ENCODE peak calls at places on chromosomes 5 and 9, in four cellular contexts. M is dorsolateral prefrontal cortex, N is fibroblast of pulmonary artery, X is ascending aorta. Q is an unnamed sample.

GRCh38 chr5:135828793-135829150 is 5.7 kb upstream of the SLC25A48 start:
- DNase-seq in N (no peak), X (no peak), M (no peak), Q (no peak)

GRCh38 chr9:133727277-133727875 is 10.8 kb downstream of the SARDH start:
- DNase-seq in X (no peak), N (no peak), M (no peak), Q (no peak)

GRCh38 chr5:87551807-87552377 is 139.2 kb upstream of the CCNH start:
- DNase-seq in X (no peak), M (no peak), N (no peak), Q (no peak)

GRCh38 chr9:13485068-13485596 is 205.6 kb upstream of the MPDZ start:
- DNase-seq in N (peak), M (no peak), X (no peak), Q (peak)

GRCh38 chr9:71076096-71076495 is 45.3 kb downstream of the TRPM3 start:
- DNase-seq in N (no peak), M (no peak), X (no peak), Q (no peak)

GRCh38 chr5:160438316-160439204 is 16.9 kb downstream of the PTTG1 start:
- DNase-seq in M (peak), X (no peak), N (peak), Q (peak)

GRCh38 chr9:130946778-130947617 is 8.0 kb upstream of the FIBCD1 start:
- DNase-seq in N (peak), X (no peak), M (no peak), Q (peak)

GRCh38 chr5:125848746-125849145 is 574.5 kb upstream of the GRAMD2B start:
- DNase-seq in X (no peak), N (no peak), M (no peak), Q (peak)

GRCh38 chr9:7507539-7508251 is 291.9 kb downstream of the DMAC1 start:
- DNase-seq in M (no peak), X (no peak), N (no peak), Q (no peak)

GRCh38 chr9:130451509-130452388 is 7.0 kb downstream of the ASS1 start:
- DNase-seq in N (peak), M (peak), X (no peak), Q (peak)

GRCh38 chr5:116320486-116320885 is 235.7 kb downstream of the COMMD10 start:
- DNase-seq in X (no peak), M (no peak), N (peak), Q (peak)

GRCh38 chr5:17248999-17249634 is 31.7 kb downstream of the BASP1 start:
- DNase-seq in M (no peak), X (no peak), N (peak), Q (peak)

GRCh38 chr5:44875661-44876250 is 67.0 kb downstream of the MRPS30 start:
- DNase-seq in M (no peak), N (no peak), X (no peak), Q (no peak)

GRCh38 chr9:136008693-136008997 is 47.5 kb upstream of the UBAC1 start:
- DNase-seq in N (no peak), M (no peak), X (no peak), Q (no peak)

GRCh38 chr9:134320916-134321570 is 5.2 kb upstream of the RXRA start:
- DNase-seq in N (no peak), M (no peak), X (peak), Q (no peak)

GRCh38 chr9:38689678-38690077 is 30.3 kb downstream of the FAM240B start:
- DNase-seq in N (peak), X (no peak), M (no peak), Q (peak)

GRCh38 chr9:127523312-127523851 is 72.1 kb downstream of the LRSAM1 start:
- DNase-seq in N (peak), X (no peak), M (no peak), Q (peak)

GRCh38 chr9:105421154-105421553 is 26.7 kb upstream of the FSD1L start:
- DNase-seq in M (no peak), X (no peak), N (no peak), Q (no peak)

GRCh38 chr5:56631719-56632118 is 183.6 kb upstream of the MAP3K1 start:
- DNase-seq in N (no peak), X (no peak), M (no peak), Q (no peak)

GRCh38 chr5:16666861-16667481 is 50.2 kb upstream of the RETREG1 start:
- DNase-seq in X (no peak), M (no peak), N (peak), Q (peak)

GRCh38 chr9:123997665-123998277 is 13.8 kb upstream of the LHX2 start:
- DNase-seq in M (no peak), X (no peak), N (peak), Q (no peak)

GRCh38 chr5:52786937-52787599 is 648 bp upstream of the ITGA1 start:
- DNase-seq in M (no peak), N (no peak), X (no peak), Q (peak)

GRCh38 chr5:17252543-17252942 is 35.1 kb downstream of the BASP1 start:
- DNase-seq in N (no peak), M (no peak), X (no peak), Q (peak)

GRCh38 chr5:43412151-43412550 is at the start of gene CCL28:
- DNase-seq in X (no peak), N (no peak), M (no peak), Q (no peak)

GRCh38 chr9:21549251-21549765 is 67.2 kb upstream of the IFNE start:
- DNase-seq in X (no peak), N (peak), M (no peak), Q (peak)

GRCh38 chr9:84570482-84571154 is 98.9 kb upstream of the NTRK2 start:
- DNase-seq in N (no peak), M (no peak), X (no peak), Q (no peak)

GRCh38 chr5:14465086-14465485 is 116.5 kb upstream of the OTULINL start:
- DNase-seq in X (no peak), M (no peak), N (peak), Q (no peak)

GRCh38 chr9:99822596-99823391 is 1.1 kb downstream of the NR4A3 start:
- DNase-seq in M (peak), X (no peak), N (peak), Q (peak)

GRCh38 chr9:99465231-99465891 is 243.3 kb downstream of the SEC61B start:
- DNase-seq in X (no peak), N (no peak), M (no peak), Q (no peak)

DNA sequence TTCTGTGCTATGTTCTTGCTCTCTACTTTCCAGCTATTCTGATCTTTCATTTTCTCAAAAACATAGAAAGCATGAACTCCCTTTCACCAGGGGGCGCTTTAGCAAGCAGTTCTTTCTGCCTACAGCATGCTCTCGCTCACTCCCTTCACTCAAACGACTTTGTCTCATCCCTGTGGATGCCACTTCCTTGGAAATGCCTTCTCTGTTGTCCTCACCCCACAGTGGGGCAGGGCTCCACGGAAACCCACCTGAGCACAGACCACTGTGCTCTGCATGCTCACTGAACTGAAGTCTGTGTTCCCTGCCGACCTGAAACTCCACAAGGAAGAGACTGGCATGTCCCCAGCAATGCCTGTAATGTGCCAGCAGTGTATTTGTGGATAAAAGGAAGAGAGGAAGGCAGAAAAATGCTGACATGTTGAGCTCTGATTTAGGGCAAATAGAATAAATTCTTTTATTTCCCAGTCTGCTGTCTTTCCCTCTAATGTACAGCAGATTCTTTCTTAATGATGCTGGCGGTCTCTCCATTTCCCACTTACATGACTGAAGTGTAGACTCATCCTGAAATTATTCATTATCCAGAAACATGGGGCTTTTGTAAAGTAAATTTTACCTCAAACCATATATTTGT is 4.9 kb upstream of the ROR2 start:
- DNase-seq in M (no peak), N (peak), X (no peak), Q (peak)
- H3K4me3 ChIP-seq in M (no peak), N (peak), X (no peak), Q (peak)

DNA sequence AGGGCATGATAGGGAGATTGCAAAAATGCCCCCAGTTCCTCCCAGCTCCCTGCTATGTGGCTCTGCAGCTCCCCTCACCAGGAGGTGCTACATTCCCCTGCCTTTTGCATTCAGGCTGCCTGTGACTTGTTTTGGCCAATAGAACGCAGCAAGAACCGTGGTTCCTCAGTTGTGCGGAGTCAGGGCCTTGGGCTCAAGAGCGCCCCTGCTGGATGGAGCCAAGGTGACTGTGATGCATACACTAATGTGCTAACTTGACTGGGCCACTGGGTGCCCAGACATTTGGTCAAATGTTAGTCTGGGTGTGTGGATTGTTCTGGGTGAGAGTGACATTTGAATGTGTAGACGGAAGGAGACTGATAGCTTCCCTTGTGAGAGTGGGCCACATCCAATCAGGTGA is 123.3 kb upstream of the MVB12B start:
- DNase-seq in M (no peak), N (no peak), X (no peak), Q (no peak)
- TF ChIP-seq CTCF in M (no peak), N (peak), X (no peak), Q (no peak)

DNA sequence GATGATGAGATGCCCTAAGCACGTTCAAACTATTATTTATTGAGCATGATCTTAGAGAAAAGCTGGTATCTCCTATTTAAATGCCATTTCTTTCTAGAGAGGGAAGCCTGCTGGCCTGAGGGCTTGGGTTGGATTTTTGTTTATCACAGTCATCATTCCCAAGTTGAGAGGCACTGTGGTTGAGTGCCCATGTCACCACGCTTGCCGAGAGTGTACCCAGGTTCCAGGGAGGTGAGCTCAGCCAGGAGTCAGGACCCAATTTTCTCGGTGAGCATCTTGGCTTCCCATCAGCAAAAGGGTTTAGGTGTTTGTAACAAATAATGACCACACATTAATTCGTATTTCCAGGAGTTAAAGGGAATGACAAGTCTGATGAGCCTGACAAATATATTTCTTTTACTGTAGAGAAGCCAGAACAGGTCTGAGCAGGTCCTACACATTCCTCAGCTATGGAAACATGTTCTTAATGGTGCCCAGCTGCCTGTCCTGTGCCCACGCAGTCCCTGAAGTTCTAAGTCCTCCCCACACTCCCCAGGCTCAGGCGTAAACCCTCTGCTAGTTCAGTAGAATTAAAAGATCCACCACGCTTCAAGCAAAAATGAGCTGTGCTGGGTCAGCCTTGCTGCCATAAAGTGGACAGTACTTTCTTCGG is 258.9 kb upstream of the IRX2 start:
- DNase-seq in X (no peak), N (no peak), M (no peak), Q (no peak)
- H3K4me3 ChIP-seq in X (no peak), N (no peak), M (no peak), Q (no peak)

GRCh38 chr5:75668348-75668895 is 48.8 kb downstream of the POC5 start:
- DNase-seq in X (no peak), N (no peak), M (no peak), Q (no peak)

GRCh38 chr5:75666801-75667200 is 50.4 kb downstream of the POC5 start:
- DNase-seq in M (no peak), X (no peak), N (no peak), Q (no peak)

GRCh38 chr5:75668988-75669760 is 48.1 kb downstream of the POC5 start:
- DNase-seq in X (no peak), M (no peak), N (peak), Q (peak)

GRCh38 chr5:75664933-75665332 is 52.3 kb downstream of the POC5 start:
- DNase-seq in N (no peak), M (no peak), X (no peak), Q (no peak)

GRCh38 chr5:75667586-75667985 is 49.7 kb downstream of the POC5 start:
- DNase-seq in X (no peak), N (no peak), M (no peak), Q (no peak)
- TF ChIP-seq CTCF in X (no peak), N (no peak), M (peak), Q (no peak)

DNA sequence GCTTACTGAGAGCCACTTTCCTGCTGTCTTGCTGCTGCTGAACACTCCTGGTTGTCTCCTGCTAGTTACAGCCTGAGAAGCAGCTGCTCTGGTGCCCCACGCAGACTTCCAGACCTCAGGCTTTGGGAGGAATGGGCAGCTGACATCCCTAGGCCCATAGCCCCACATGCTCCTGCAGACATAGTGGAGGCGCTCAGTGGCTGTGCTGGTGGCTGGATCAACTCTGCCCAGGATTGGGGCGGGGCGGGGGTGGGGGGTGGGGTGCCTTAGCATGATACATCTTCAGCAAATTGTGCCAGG is 93.9 kb downstream of the DAB2IP start:
- DNase-seq in N (no peak), M (no peak), X (no peak), Q (no peak)
- H3K4me3 ChIP-seq in N (no peak), M (no peak), X (no peak), Q (no peak)

DNA sequence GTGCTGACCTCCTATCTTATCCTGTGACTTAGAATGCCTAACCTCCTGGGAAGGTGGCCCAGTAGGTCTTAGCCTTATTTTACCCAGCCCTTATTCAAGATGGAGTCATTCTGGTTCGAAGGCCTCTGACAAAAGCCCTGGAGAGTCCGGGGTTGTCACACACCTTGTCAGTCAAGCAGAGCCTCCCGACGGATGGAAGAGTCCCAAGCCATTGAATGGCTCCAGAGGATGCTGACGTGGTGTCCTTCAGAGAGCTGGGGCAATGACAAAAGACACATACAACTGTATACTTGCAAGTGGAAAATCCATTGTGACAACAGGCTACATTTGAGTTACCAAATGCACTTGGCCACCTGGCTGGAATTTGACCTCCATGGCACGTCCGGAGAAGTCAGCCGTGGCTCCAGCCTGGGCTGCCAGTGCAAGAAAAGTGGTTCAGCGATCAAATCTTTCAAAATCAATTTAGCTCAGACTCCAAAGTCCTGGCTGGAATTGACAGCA is 67.3 kb upstream of the CLINT1 start:
- DNase-seq in M (no peak), N (no peak), X (no peak), Q (no peak)
- TF ChIP-seq CTCF in M (no peak), N (no peak), X (no peak), Q (no peak)

GRCh38 chr9:137758067-137758466 is 119.5 kb upstream of the CACNA1B start:
- DNase-seq in M (no peak), N (no peak), X (no peak), Q (no peak)

GRCh38 chr9:137761032-137761431 is 116.5 kb upstream of the CACNA1B start:
- DNase-seq in N (no peak), X (no peak), M (no peak), Q (no peak)

GRCh38 chr9:137760426-137760825 is 117.2 kb upstream of the CACNA1B start:
- DNase-seq in M (no peak), N (no peak), X (no peak), Q (peak)

GRCh38 chr9:137759117-137759516 is 118.5 kb upstream of the CACNA1B start:
- DNase-seq in X (no peak), M (no peak), N (no peak), Q (no peak)

GRCh38 chr9:137759649-137760321 is 117.8 kb upstream of the CACNA1B start:
- DNase-seq in N (no peak), M (no peak), X (no peak), Q (no peak)
- H3K4me3 ChIP-seq in N (no peak), M (no peak), X (no peak), Q (no peak)

GRCh38 chr5:150214289-150214688 is 24.4 kb downstream of the SLC6A7 start:
- DNase-seq in M (no peak), X (no peak), N (no peak), Q (peak)
- TF ChIP-seq CTCF in M (no peak), X (peak), N (peak), Q (peak)